ENCODE peak calls at places on chromosomes 7 and 10, in four cellular contexts. L is retinal pigment epithelial cell, F is AG04450, A is DND-41. N is an unnamed sample.

GRCh38 chr7:151046603-151047573 is 1.4 kb upstream of the ASIC3 start:
- DNase-seq in L (no peak), F (no peak), A (no peak), N (no peak)

GRCh38 chr10:118957966-118958365 is 71.5 kb upstream of the NANOS1 start:
- DNase-seq in L (no peak), F (no peak), A (no peak), N (no peak)

GRCh38 chr10:73873843-73874215 is 526 bp downstream of the CAMK2G start:
- DNase-seq in L (no peak), F (no peak), A (peak), N (no peak)

GRCh38 chr10:11522821-11523245 is 88.6 kb downstream of the USP6NL start:
- DNase-seq in L (no peak), F (no peak), A (no peak), N (no peak)

GRCh38 chr10:10515479-10516204 is 502.0 kb upstream of the CELF2 start:
- DNase-seq in L (no peak), F (no peak), A (no peak), N (no peak)

GRCh38 chr10:19638173-19638872 is 177.9 kb upstream of the PLXDC2 start:
- DNase-seq in L (peak), F (peak), A (no peak), N (no peak)

GRCh38 chr10:34507217-34507616 is 307.9 kb downstream of the PARD3 start:
- DNase-seq in L (no peak), F (no peak), A (no peak), N (no peak)

GRCh38 chr10:98555011-98555619 is 108.4 kb upstream of the HPS1 start:
- DNase-seq in L (no peak), F (no peak), A (no peak), N (no peak)

GRCh38 chr7:38744746-38745145 is 113.6 kb upstream of the AMPH start:
- DNase-seq in L (no peak), F (peak), A (no peak), N (no peak)

GRCh38 chr7:1948377-1948796 is 278.3 kb downstream of the ELFN1 start:
- DNase-seq in L (no peak), F (no peak), A (no peak), N (no peak)

GRCh38 chr10:72276421-72277339 is 3.0 kb downstream of the DDIT4 start:
- DNase-seq in L (no peak), F (no peak), A (no peak), N (no peak)

GRCh38 chr7:155233703-155234492 is 63.8 kb upstream of the INSIG1 start:
- DNase-seq in L (no peak), F (no peak), A (no peak), N (no peak)

GRCh38 chr10:69425513-69426298 is 9.0 kb upstream of the TACR2 start:
- DNase-seq in L (no peak), F (no peak), A (peak), N (peak)

GRCh38 chr7:22150221-22150620 is 204.5 kb upstream of the CDCA7L start:
- DNase-seq in L (peak), F (no peak), A (no peak), N (no peak)

GRCh38 chr10:121865554-121865953 is 62.3 kb downstream of the ATE1 start:
- DNase-seq in L (no peak), F (no peak), A (no peak), N (no peak)

GRCh38 chr7:116188-116981 is 76.0 kb upstream of the FAM20C start:
- DNase-seq in L (no peak), F (no peak), A (no peak), N (no peak)

GRCh38 chr10:133159611-133159949 is 439 bp upstream of the KNDC1 start:
- DNase-seq in L (no peak), F (no peak), A (no peak), N (no peak)

GRCh38 chr7:38070718-38071117 is 107.3 kb upstream of the STARD3NL start:
- DNase-seq in L (peak), F (no peak), A (no peak), N (peak)

GRCh38 chr10:26571655-26572054 is 125.8 kb upstream of the PDSS1 start:
- DNase-seq in L (no peak), F (no peak), A (no peak), N (no peak)

GRCh38 chr7:27793780-27794179 is 53.8 kb downstream of the TAX1BP1 start:
- DNase-seq in L (no peak), F (no peak), A (no peak), N (no peak)

GRCh38 chr7:96118449-96119001 is 203.4 kb downstream of the SLC25A13 start:
- DNase-seq in L (peak), F (no peak), A (no peak), N (no peak)

GRCh38 chr10:129328531-129328930 is 138.5 kb upstream of the MGMT start:
- DNase-seq in L (no peak), F (no peak), A (no peak), N (no peak)

GRCh38 chr10:128926693-128927092 is 540.3 kb upstream of the MGMT start:
- DNase-seq in L (no peak), F (no peak), A (no peak), N (no peak)

GRCh38 chr7:14805105-14805719 is 97.3 kb downstream of the DGKB start:
- DNase-seq in L (no peak), F (no peak), A (no peak), N (no peak)

GRCh38 chr10:3897156-3897555 is 112.1 kb upstream of the KLF6 start:
- DNase-seq in L (no peak), F (no peak), A (no peak), N (no peak)

GRCh38 chr10:32039745-32040144 is 16.5 kb downstream of the KIF5B start:
- DNase-seq in L (no peak), F (no peak), A (no peak), N (no peak)
- H3K4me3 ChIP-seq in L (no peak), F (no peak), A (no peak), N (no peak)

DNA sequence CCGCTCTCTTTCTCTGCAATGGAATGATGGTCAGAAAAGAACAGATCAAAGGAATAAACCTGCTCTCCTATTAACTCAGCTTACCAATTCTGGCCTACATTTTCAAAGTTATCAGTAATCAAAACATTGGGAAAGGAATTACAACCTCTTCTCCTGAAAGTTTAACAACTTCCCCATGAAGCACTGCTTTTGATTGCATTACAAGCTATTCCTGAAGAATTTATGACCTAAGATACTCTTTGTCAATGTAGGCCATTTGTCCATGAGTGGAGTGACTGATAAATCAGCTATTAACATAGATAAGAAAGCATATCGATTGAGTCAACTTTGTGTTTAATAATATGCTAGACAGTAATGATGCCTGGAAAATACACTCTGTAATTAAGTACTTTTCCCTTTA is 271.7 kb upstream of the C7orf33 start:
- DNase-seq in L (no peak), F (no peak), A (no peak), N (no peak)
- H3K4me3 ChIP-seq in L (no peak), F (no peak), A (no peak), N (no peak)

GRCh38 chr7:10300557-10300956 is 673.1 kb upstream of the PHF14 start:
- DNase-seq in L (peak), F (no peak), A (no peak), N (no peak)
- H3K4me3 ChIP-seq in L (no peak), F (no peak), A (no peak), N (no peak)

DNA sequence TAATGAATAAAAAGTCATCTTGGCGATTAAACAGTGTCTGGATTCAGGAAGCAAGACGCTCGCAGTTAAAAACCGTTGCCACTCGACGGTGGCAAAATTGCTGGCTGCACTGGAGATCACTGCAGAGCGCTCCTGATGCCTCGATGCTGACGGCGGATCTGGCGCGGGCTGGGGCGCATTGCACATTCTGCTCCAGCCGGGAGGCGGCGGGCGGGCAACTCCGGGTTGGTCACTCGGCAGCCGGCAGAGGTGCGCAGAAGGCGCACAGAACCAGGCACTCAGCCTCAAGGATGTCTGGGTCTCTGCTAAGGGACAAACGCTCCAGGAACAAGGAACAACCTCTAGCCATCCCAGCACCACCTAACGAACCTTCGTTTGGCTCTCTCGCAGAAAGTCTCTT is 254.5 kb downstream of the OTUD1 start:
- DNase-seq in L (no peak), F (no peak), A (no peak), N (no peak)
- H3K4me3 ChIP-seq in L (no peak), F (no peak), A (no peak), N (no peak)

DNA sequence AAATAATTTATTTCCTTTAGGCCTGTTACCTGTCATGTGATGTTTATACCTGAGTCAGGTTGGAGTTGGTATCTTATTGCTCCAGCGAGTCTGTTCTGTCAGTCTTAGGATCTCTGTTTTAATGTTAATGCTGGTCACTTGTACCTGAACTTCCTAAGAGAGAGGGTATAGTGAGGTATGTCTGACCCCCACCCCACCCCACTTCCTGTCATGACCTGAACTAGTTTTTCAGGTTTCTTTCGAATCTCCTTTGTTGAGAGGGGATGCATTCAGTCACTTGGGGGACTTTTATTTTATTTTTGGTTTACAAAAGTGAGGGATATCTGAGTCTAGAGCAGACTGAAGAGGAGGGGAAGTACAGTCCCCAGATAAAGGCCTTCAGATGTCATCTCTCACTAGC is 769.0 kb upstream of the COBL start:
- DNase-seq in L (no peak), F (no peak), A (no peak), N (no peak)
- H3K4me3 ChIP-seq in L (no peak), F (no peak), A (no peak), N (no peak)

GRCh38 chr10:106504536-106504935 is 660.0 kb downstream of the SORCS1 start:
- DNase-seq in L (no peak), F (no peak), A (no peak), N (no peak)

GRCh38 chr10:106502651-106503050 is 661.9 kb downstream of the SORCS1 start:
- DNase-seq in L (no peak), F (no peak), A (no peak), N (no peak)

GRCh38 chr10:106511917-106512316 is 652.6 kb downstream of the SORCS1 start:
- DNase-seq in L (no peak), F (no peak), A (no peak), N (no peak)

GRCh38 chr10:106508920-106509319 is 655.6 kb downstream of the SORCS1 start:
- DNase-seq in L (no peak), F (no peak), A (no peak), N (no peak)

GRCh38 chr10:106506509-106507265 is 657.8 kb downstream of the SORCS1 start:
- DNase-seq in L (no peak), F (no peak), A (no peak), N (no peak)
- H3K4me3 ChIP-seq in L (no peak), F (no peak), A (no peak), N (no peak)